ENCODE peak calls at places on chromosome 1, in five cellular contexts. V is NCI-H1092 treated with DMSO at 0.1 percent for 48 hours, U is ELR, F is iris pigment epithelial cell, O is prostate gland. K is an unnamed sample.

GRCh38 chr1:237050915-237051314 is 8.9 kb downstream of the RYR2 start:
- DNase-seq in V (no peak), U (no peak), F (no peak), O (no peak), K (no peak)

GRCh38 chr1:38213720-38214367 is 167.3 kb upstream of the POU3F1 start:
- DNase-seq in V (peak), U (no peak), F (no peak), O (no peak), K (no peak)

GRCh38 chr1:10280442-10281350 is 70.3 kb downstream of the KIF1B start:
- DNase-seq in V (no peak), U (peak), F (peak), O (no peak), K (no peak)

GRCh38 chr1:230286890-230287269 is 139.3 kb downstream of the PGBD5 start:
- DNase-seq in V (no peak), U (no peak), F (no peak), O (no peak), K (no peak)

GRCh38 chr1:92832537-92833160 is 809 bp downstream of the RPL5 start:
- DNase-seq in V (no peak), U (no peak), F (no peak), O (no peak), K (no peak)

GRCh38 chr1:229894535-229894934 is 172.5 kb upstream of the GALNT2 start:
- DNase-seq in V (no peak), U (peak), F (peak), O (no peak), K (no peak)

GRCh38 chr1:228150458-228151169 is 884 bp downstream of the GJC2 start:
- DNase-seq in V (no peak), U (peak), F (peak), O (no peak), K (no peak)

GRCh38 chr1:2350911-2351655 is 40.3 kb downstream of the MORN1 start:
- DNase-seq in V (no peak), U (no peak), F (no peak), O (no peak), K (no peak)

GRCh38 chr1:36204347-36204909 is 19.8 kb upstream of the THRAP3 start:
- DNase-seq in V (peak), U (no peak), F (no peak), O (peak), K (no peak)

GRCh38 chr1:84353665-84354064 is 44.6 kb upstream of the DNASE2B start:
- DNase-seq in V (no peak), U (no peak), F (no peak), O (no peak), K (no peak)

GRCh38 chr1:205709059-205709398 is 28.7 kb upstream of the SLC45A3 start:
- DNase-seq in V (no peak), U (no peak), F (peak), O (no peak), K (no peak)

GRCh38 chr1:236870721-236871120 is 75.6 kb downstream of the MTR start:
- DNase-seq in V (no peak), U (no peak), F (no peak), O (no peak), K (no peak)

GRCh38 chr1:173355281-173356031 is 121.7 kb upstream of the PRDX6 start:
- DNase-seq in V (no peak), U (no peak), F (peak), O (no peak), K (no peak)

GRCh38 chr1:74824497-74825107 is 91.7 kb downstream of the TYW3 start:
- DNase-seq in V (no peak), U (no peak), F (no peak), O (no peak), K (no peak)

GRCh38 chr1:195791796-195792195 is 816.4 kb downstream of the KCNT2 start:
- DNase-seq in V (no peak), U (peak), F (no peak), O (no peak), K (no peak)

GRCh38 chr1:107480548-107480947 is 339.7 kb downstream of the NTNG1 start:
- DNase-seq in V (no peak), U (peak), F (no peak), O (no peak), K (no peak)

GRCh38 chr1:231558711-231559205 is 30.3 kb downstream of the TSNAX start:
- DNase-seq in V (no peak), U (peak), F (no peak), O (no peak), K (no peak)

GRCh38 chr1:91221017-91221416 is 183.6 kb downstream of the HFM1 start:
- DNase-seq in V (no peak), U (no peak), F (no peak), O (no peak), K (no peak)

GRCh38 chr1:165562576-165562975 is 18.8 kb downstream of the LRRC52 start:
- DNase-seq in V (no peak), U (peak), F (peak), O (no peak), K (no peak)

GRCh38 chr1:221708987-221709386 is 32.9 kb downstream of the DUSP10 start:
- DNase-seq in V (peak), U (no peak), F (no peak), O (no peak), K (no peak)

GRCh38 chr1:36576118-36576517 is 93.4 kb upstream of the CSF3R start:
- DNase-seq in V (peak), U (peak), F (peak), O (no peak), K (peak)

GRCh38 chr1:14949270-14949835 is 204.2 kb upstream of the TMEM51 start:
- DNase-seq in V (no peak), U (no peak), F (no peak), O (no peak), K (no peak)

GRCh38 chr1:7388488-7389185 is 382.5 kb upstream of the VAMP3 start:
- DNase-seq in V (peak), U (no peak), F (no peak), O (no peak), K (no peak)

GRCh38 chr1:64513557-64513956 is 43.6 kb downstream of the CACHD1 start:
- DNase-seq in V (no peak), U (no peak), F (no peak), O (no peak), K (no peak)

GRCh38 chr1:243890576-243890975 is 40.5 kb upstream of the AKT3 start:
- DNase-seq in V (no peak), U (peak), F (peak), O (no peak), K (no peak)

GRCh38 chr1:216434232-216434631 is 11.0 kb upstream of the USH2A start:
- DNase-seq in V (no peak), U (no peak), F (no peak), O (no peak), K (no peak)

GRCh38 chr1:10664251-10664650 is 132.2 kb downstream of the CASZ1 start:
- DNase-seq in V (no peak), U (no peak), F (no peak), O (no peak), K (peak)

GRCh38 chr1:212162635-212163034 is 122.6 kb upstream of the PPP2R5A start:
- DNase-seq in V (peak), U (no peak), F (peak), O (peak), K (no peak)

GRCh38 chr1:224482619-224483018 is 48.0 kb upstream of the WDR26 start:
- DNase-seq in V (no peak), U (no peak), F (no peak), O (no peak), K (no peak)

K was measured in WERI-Rb-1.